ENCODE peak calls at places on chromosomes 13 and 19, in nine cellular contexts. Y, L, B, T, O, V, E, X and U are unnamed samples.
A peak's percentile ranks its signal among the peaks of the same experiment; 100 is the strongest.

GRCh38 chr19:57231686-57232085 is 863 bp downstream of the AURKC start:
- DNase-seq in Y (no peak), L (no peak), B (no peak), T (no peak), O (no peak), V (no peak), E (no peak), X (no peak), U (no peak)

GRCh38 chr19:56660381-56661105 is 11.0 kb downstream of the ZNF835 start:
- DNase-seq in Y (no peak), L (no peak), B (no peak), T (no peak), O (no peak), V (no peak), E (peak; percentile 47), X (no peak), U (no peak)

GRCh38 chr19:3207466-3208242 is 16.8 kb upstream of the CELF5 start:
- DNase-seq in Y (no peak), L (no peak), B (no peak), T (no peak), O (no peak), V (no peak), E (peak; percentile 41), X (no peak), U (no peak)

GRCh38 chr13:102401305-102401704 is 543 bp downstream of the FGF14 start:
- DNase-seq in Y (no peak), L (no peak), B (no peak), T (no peak), O (no peak), V (no peak), E (no peak), X (no peak), U (no peak)

GRCh38 chr13:27789153-27789494 is 3.2 kb upstream of the GSX1 start:
- DNase-seq in Y (no peak), L (no peak), B (no peak), T (no peak), O (no peak), V (no peak), E (no peak), X (no peak), U (no peak)

GRCh38 chr13:113489549-113490495 is 689 bp downstream of the DCUN1D2 start:
- DNase-seq in Y (peak; percentile 48), L (peak; percentile 9), B (no peak), T (peak; percentile 6), O (no peak), V (no peak), E (peak; percentile 35), X (peak; percentile 38), U (peak; percentile 58)

GRCh38 chr13:26968431-26969335 is 202.9 kb downstream of the USP12 start:
- DNase-seq in Y (no peak), L (no peak), B (no peak), T (no peak), O (peak; percentile 91), V (no peak), E (no peak), X (peak; percentile 22), U (peak; percentile 36)

GRCh38 chr13:34733720-34734119 is 208.3 kb upstream of the NBEA start:
- DNase-seq in Y (no peak), L (no peak), B (no peak), T (no peak), O (no peak), V (no peak), E (no peak), X (no peak), U (no peak)

GRCh38 chr13:79270859-79271258 is 135.2 kb downstream of the RBM26 start:
- DNase-seq in Y (no peak), L (peak; percentile 53), B (no peak), T (no peak), O (no peak), V (no peak), E (no peak), X (no peak), U (no peak)

GRCh38 chr13:75587679-75588078 is 38.1 kb downstream of the UCHL3 start:
- DNase-seq in Y (no peak), L (no peak), B (no peak), T (no peak), O (no peak), V (no peak), E (no peak), X (no peak), U (no peak)

GRCh38 chr19:45200614-45201013 is 22.0 kb downstream of the BLOC1S3 start:
- DNase-seq in Y (no peak), L (no peak), B (no peak), T (no peak), O (no peak), V (no peak), E (no peak), X (peak; percentile 49), U (peak; percentile 51)